ENCODE peak calls at places on chromosomes 13 and 19, in five cellular contexts. V, O, T, N and M are unnamed samples.

GRCh38 chr13:83622422-83622784 is 259.9 kb downstream of the SLITRK1 start:
- DNase-seq in V (peak; percentile 4), O (no peak), T (no peak), N (no peak), M (peak; percentile 37)

GRCh38 chr13:71806885-71807284 is 60.1 kb downstream of the DACH1 start:
- DNase-seq in V (no peak), O (no peak), T (no peak), N (no peak), M (no peak)

GRCh38 chr13:61255035-61255796 is 160.4 kb downstream of the PCDH20 start:
- DNase-seq in V (no peak), O (no peak), T (no peak), N (no peak), M (no peak)

GRCh38 chr13:113854238-113855011 is 9.5 kb downstream of the GAS6 start:
- DNase-seq in V (no peak), O (no peak), T (no peak), N (no peak), M (peak; percentile 84)

GRCh38 chr13:55394470-55394869 is 1746.2 kb upstream of the PRR20A start:
- DNase-seq in V (no peak), O (no peak), T (no peak), N (no peak), M (no peak)

GRCh38 chr13:43356566-43356965 is 333.2 kb downstream of the DNAJC15 start:
- DNase-seq in V (no peak), O (no peak), T (no peak), N (no peak), M (no peak)

GRCh38 chr13:99995503-99996176 is 14.1 kb downstream of the ZIC2 start:
- DNase-seq in V (no peak), O (no peak), T (no peak), N (no peak), M (no peak)

GRCh38 chr13:94346261-94347019 is 133.0 kb downstream of the DCT start:
- DNase-seq in V (no peak), O (no peak), T (no peak), N (no peak), M (no peak)

GRCh38 chr19:35897706-35898451 is 2.5 kb downstream of the NFKBID start:
- DNase-seq in V (no peak), O (no peak), T (no peak), N (no peak), M (no peak)

GRCh38 chr13:109408596-109409382 is 377.6 kb downstream of the IRS2 start:
- DNase-seq in V (no peak), O (no peak), T (no peak), N (no peak), M (peak; percentile 54)

GRCh38 chr13:26759907-26760834 is at the start of gene GPR12:
- DNase-seq in V (no peak), O (no peak), T (no peak), N (no peak), M (peak; percentile 6)

GRCh38 chr13:48730971-48731658 is 77.4 kb downstream of the CYSLTR2 start:
- DNase-seq in V (no peak), O (no peak), T (no peak), N (no peak), M (peak; percentile 59)

GRCh38 chr19:10000171-10000826 is 10.0 kb downstream of the COL5A3 start:
- DNase-seq in V (no peak), O (peak; percentile 86), T (peak; percentile 47), N (no peak), M (no peak)

GRCh38 chr19:49489601-49490167 is 2.3 kb downstream of the RPL13A start:
- DNase-seq in V (no peak), O (peak; percentile 59), T (no peak), N (no peak), M (no peak)

GRCh38 chr19:56106397-56106849 is 14.7 kb downstream of the ZNF787 start:
- DNase-seq in V (no peak), O (no peak), T (peak; percentile 15), N (no peak), M (no peak)

GRCh38 chr19:3645067-3645396 is 18.4 kb upstream of the CACTIN start:
- DNase-seq in V (no peak), O (no peak), T (no peak), N (no peak), M (no peak)

GRCh38 chr13:51832471-51833152 is 12.4 kb downstream of the TMEM272 start:
- DNase-seq in V (no peak), O (peak; percentile 50), T (no peak), N (no peak), M (no peak)

GRCh38 chr19:52398091-52398461 is 427 bp downstream of the ZNF528 start:
- DNase-seq in V (no peak), O (no peak), T (peak; percentile 11), N (no peak), M (peak; percentile 43)

GRCh38 chr13:93199856-93200255 is 26.8 kb upstream of the GPC6 start:
- DNase-seq in V (no peak), O (no peak), T (no peak), N (no peak), M (no peak)

GRCh38 chr19:29873801-29874575 is 62.2 kb downstream of the CCNE1 start:
- DNase-seq in V (no peak), O (no peak), T (no peak), N (no peak), M (no peak)
- TF ChIP-seq CTCF in V (no peak), O (peak; percentile 25), T (no peak), N (no peak), M (no peak)

GRCh38 chr13:77430377-77430951 is 103.6 kb upstream of the MYCBP2 start:
- DNase-seq in V (no peak), O (no peak), T (no peak), N (no peak), M (no peak)
- H3K4me3 ChIP-seq in V (no peak overlapping the region), O (no peak overlapping the region), T (no peak overlapping the region), N (no peak overlapping the region), M (no peak overlapping the region)

DNA sequence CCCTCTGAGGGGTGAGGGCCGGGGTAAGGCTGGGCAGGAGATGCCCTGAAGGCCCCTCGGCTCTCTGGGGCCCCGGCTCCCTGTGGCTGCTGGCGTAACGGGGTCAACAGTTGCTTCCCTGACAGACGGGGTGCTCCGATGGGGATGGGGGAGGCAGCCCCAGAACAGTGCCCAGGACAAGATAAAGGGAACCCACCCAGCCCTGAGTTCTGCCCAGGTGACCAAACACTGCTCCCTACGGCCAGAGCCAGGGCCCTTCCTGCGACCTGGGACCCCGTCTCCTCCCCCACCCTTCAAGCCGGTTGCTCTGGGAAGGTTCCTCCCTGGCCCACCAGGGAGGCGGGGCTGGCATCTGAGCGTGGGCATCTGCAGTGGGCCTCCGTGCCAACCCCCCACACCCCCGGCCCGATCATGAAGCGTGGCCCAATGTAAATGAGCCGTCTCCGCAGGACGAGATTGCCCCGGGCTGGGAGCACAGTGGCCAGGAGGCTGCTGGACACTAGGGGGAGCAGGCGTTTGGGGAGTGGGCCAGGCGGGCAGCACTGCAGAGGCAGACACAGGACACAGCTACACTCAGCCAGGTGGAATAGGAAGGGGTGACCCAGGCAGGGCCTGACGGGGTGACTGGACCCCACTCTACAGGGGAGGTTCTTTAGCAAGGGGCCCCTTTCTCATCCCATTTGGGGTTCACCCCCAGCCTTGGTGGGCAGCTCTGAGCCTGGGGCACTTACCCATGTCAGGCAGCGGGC is 1.1 kb upstream of the NKPD1 start:
- DNase-seq in V (no peak), O (no peak), T (no peak), N (no peak), M (no peak)
- TF ChIP-seq CTCF in V (peak; percentile 70), O (peak; percentile 38), T (peak; percentile 18), N (peak; percentile 88), M (peak; percentile 75)

GRCh38 chr19:17124025-17124424 is 48.4 kb downstream of the MYO9B start:
- DNase-seq in V (no peak), O (no peak), T (no peak), N (no peak), M (no peak)
- H3K4me3 ChIP-seq in V (no peak overlapping the region), O (no peak overlapping the region), T (no peak overlapping the region), N (no peak overlapping the region), M (no peak overlapping the region)

GRCh38 chr13:36862722-36863121 is 43.7 kb downstream of the RFXAP start:
- DNase-seq in V (no peak), O (no peak), T (no peak), N (no peak), M (no peak)
- TF ChIP-seq CTCF in V (no peak), O (no peak), T (no peak), N (no peak), M (no peak)

DNA sequence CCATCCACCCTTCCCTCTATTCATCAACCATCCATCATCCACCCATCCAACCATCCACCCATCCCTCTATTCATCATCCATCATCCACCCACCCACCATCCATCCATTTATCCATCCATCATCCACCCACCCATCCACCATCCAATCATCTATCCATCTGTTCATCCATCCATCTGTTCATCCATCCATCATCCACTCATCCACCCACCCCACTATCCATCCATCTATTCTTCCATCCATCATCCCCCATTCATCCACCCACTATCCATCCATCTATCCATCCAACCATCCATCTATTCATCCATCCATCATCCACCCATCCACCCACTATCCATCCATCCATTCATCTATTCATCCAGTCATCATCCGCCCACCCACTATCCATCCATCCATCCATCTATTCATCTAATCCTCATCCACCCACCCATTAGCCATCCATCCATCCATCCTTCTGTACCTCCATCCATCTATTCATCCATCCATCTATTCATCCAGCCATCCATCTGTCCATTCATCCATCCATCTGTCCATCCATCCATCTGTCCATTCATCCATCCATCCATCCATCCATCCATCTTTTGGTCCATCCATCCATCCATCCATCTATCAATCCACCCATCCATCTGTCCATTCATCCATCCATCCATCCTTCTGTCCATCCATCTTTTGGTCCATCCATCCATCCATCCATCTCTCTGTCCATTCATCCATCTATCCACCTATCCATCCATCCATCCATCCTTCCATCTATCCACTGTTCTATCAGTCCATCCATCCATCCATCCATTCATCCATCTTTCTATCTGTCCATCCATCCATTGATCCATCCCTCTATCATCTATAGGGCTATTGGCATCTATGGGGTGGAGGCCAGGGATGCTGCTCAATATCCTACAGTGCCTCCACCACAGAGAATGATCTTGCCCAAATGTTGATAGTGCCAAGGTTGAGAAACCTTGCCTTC is 47.5 kb downstream of the CPAMD8 start:
- DNase-seq in V (no peak), O (no peak), T (no peak), N (no peak), M (no peak)
- H3K4me3 ChIP-seq in V (no peak overlapping the region), O (no peak overlapping the region), T (no peak overlapping the region), N (no peak overlapping the region), M (no peak overlapping the region)

DNA sequence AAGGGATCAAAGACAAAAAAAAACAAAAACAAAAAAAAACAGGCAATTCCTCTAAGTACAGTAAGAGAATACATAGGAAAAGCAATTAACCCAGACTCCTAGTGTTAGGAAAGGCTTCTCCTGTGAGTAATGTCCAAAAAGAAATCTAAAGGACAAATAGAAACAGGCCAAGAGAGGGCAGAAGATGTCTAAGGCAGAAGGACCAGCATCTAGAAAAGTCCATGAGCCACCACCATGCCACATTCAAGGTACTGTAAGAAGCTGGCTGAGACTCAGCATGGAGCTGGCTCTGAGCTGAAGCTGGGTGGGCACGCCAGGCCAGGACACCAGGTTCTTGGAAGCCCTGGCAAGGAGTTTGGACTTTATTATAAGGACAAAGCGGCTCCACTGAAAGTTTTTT is 118.1 kb upstream of the FRY start:
- DNase-seq in V (no peak), O (no peak), T (no peak), N (no peak), M (peak; percentile 57)
- TF ChIP-seq CTCF in V (peak; percentile 13), O (no peak), T (no peak), N (no peak), M (peak; percentile 15)

GRCh38 chr19:45499196-45500180 is 1.2 kb downstream of the PPM1N start:
- DNase-seq in V (no peak), O (no peak), T (peak; percentile 45), N (no peak), M (peak; percentile 67)
- H3K4me3 ChIP-seq in V (no peak overlapping the region), O (no peak overlapping the region), T (peak overlapping the region; percentile 2), N (peak overlapping the region; percentile 4), M (peak overlapping the region; percentile 20)